ENCODE peak calls at places on chromosomes 2 and 18, in seven cellular contexts. T is heart right ventricle, B is heart left ventricle, V is HCT116, R is vagina, Z is A549, C is fibroblast of pulmonary artery. Y is an unnamed sample.

GRCh38 chr2:162074937-162075688 is 1.1 kb upstream of the DPP4 start:
- DNase-seq in T (no peak), B (no peak), V (no peak), R (no peak), Z (no peak), C (no peak), Y (no peak)

GRCh38 chr2:206392118-206392517 is 51.2 kb upstream of the ADAM23 start:
- DNase-seq in T (no peak), B (no peak), V (peak), R (no peak), Z (peak), C (peak), Y (peak)

GRCh38 chr2:185385157-185385556 is 353.4 kb upstream of the FSIP2 start:
- DNase-seq in T (no peak), B (no peak), V (no peak), R (no peak), Z (no peak), C (no peak), Y (no peak)

GRCh38 chr2:61015971-61016370 is 1.5 kb upstream of the PEX13 start:
- DNase-seq in T (no peak), B (no peak), V (no peak), R (no peak), Z (no peak), C (no peak), Y (no peak)

GRCh38 chr18:4858378-4859127 is 338.5 kb downstream of the AKAIN1 start:
- DNase-seq in T (no peak), B (no peak), V (no peak), R (no peak), Z (no peak), C (no peak), Y (no peak)

GRCh38 chr2:203819434-203820133 is 48.0 kb upstream of the CTLA4 start:
- DNase-seq in T (peak), B (no peak), V (no peak), R (no peak), Z (no peak), C (no peak), Y (no peak)

GRCh38 chr2:18611184-18611583 is 21.8 kb upstream of the NT5C1B start:
- DNase-seq in T (no peak), B (no peak), V (no peak), R (no peak), Z (no peak), C (no peak), Y (no peak)

GRCh38 chr2:174699993-174700766 is 64.1 kb downstream of the CHRNA1 start:
- DNase-seq in T (no peak), B (no peak), V (peak), R (no peak), Z (peak), C (peak), Y (peak)

GRCh38 chr2:113068706-113069485 is 1.1 kb downstream of the IL1F10 start:
- DNase-seq in T (no peak), B (no peak), V (no peak), R (peak), Z (no peak), C (no peak), Y (no peak)

GRCh38 chr2:168734199-168734746 is 68.2 kb upstream of the NOSTRIN start:
- DNase-seq in T (peak), B (no peak), V (no peak), R (no peak), Z (no peak), C (no peak), Y (no peak)

GRCh38 chr18:47163241-47163640 is 12.9 kb downstream of the IER3IP1 start:
- DNase-seq in T (no peak), B (no peak), V (no peak), R (no peak), Z (no peak), C (peak), Y (no peak)

GRCh38 chr2:113212245-113213060 is 38.7 kb downstream of the PSD4 start:
- DNase-seq in T (peak), B (peak), V (no peak), R (no peak), Z (peak), C (no peak), Y (no peak)

GRCh38 chr18:56248613-56249235 is 389.7 kb downstream of the TXNL1 start:
- DNase-seq in T (no peak), B (no peak), V (no peak), R (no peak), Z (no peak), C (no peak), Y (no peak)

GRCh38 chr2:13227543-13227942 is 510.8 kb downstream of the TRIB2 start:
- DNase-seq in T (no peak), B (no peak), V (no peak), R (no peak), Z (no peak), C (no peak), Y (no peak)

GRCh38 chr2:200814276-200814815 is 2.6 kb downstream of the BZW1 start:
- DNase-seq in T (no peak), B (no peak), V (no peak), R (no peak), Z (no peak), C (no peak), Y (no peak)

GRCh38 chr2:26463252-26464207 is 14.4 kb downstream of the OTOF start:
- DNase-seq in T (no peak), B (no peak), V (no peak), R (no peak), Z (no peak), C (no peak), Y (no peak)

GRCh38 chr2:16861154-16861929 is 195.7 kb upstream of the CYRIA start:
- DNase-seq in T (no peak), B (no peak), V (no peak), R (no peak), Z (peak), C (peak), Y (no peak)

GRCh38 chr18:36493349-36494281 is 196.1 kb downstream of the FHOD3 start:
- DNase-seq in T (peak), B (peak), V (no peak), R (no peak), Z (no peak), C (peak), Y (no peak)

GRCh38 chr2:69216535-69217332 is 170.3 kb downstream of the GFPT1 start:
- DNase-seq in T (peak), B (peak), V (no peak), R (no peak), Z (no peak), C (peak), Y (no peak)

GRCh38 chr2:109255594-109255993 is 126.6 kb downstream of the SH3RF3 start:
- DNase-seq in T (no peak), B (no peak), V (no peak), R (no peak), Z (no peak), C (no peak), Y (no peak)

GRCh38 chr2:207141381-207141780 is 24.4 kb downstream of the KLF7 start:
- DNase-seq in T (no peak), B (no peak), V (no peak), R (no peak), Z (no peak), C (no peak), Y (no peak)

GRCh38 chr2:126717928-126718327 is 62.0 kb downstream of the GYPC start:
- DNase-seq in T (no peak), B (no peak), V (no peak), R (no peak), Z (no peak), C (no peak), Y (no peak)

GRCh38 chr2:28982381-28982950 is 1.4 kb downstream of the TOGARAM2 start:
- DNase-seq in T (no peak), B (no peak), V (no peak), R (no peak), Z (no peak), C (no peak), Y (no peak)

GRCh38 chr2:17470855-17471641 is 47.2 kb downstream of the RAD51AP2 start:
- DNase-seq in T (no peak), B (no peak), V (peak), R (no peak), Z (peak), C (peak), Y (no peak)

GRCh38 chr18:46332286-46332801 is 228.2 kb downstream of the HAUS1 start:
- DNase-seq in T (no peak), B (no peak), V (no peak), R (no peak), Z (no peak), C (no peak), Y (no peak)

GRCh38 chr2:205786976-205787375 is 104.7 kb downstream of the NRP2 start:
- DNase-seq in T (no peak), B (no peak), V (no peak), R (no peak), Z (no peak), C (no peak), Y (no peak)

GRCh38 chr2:31947871-31948270 is 62.9 kb downstream of the MEMO1 start:
- DNase-seq in T (no peak), B (no peak), V (no peak), R (no peak), Z (no peak), C (no peak), Y (no peak)

DNA sequence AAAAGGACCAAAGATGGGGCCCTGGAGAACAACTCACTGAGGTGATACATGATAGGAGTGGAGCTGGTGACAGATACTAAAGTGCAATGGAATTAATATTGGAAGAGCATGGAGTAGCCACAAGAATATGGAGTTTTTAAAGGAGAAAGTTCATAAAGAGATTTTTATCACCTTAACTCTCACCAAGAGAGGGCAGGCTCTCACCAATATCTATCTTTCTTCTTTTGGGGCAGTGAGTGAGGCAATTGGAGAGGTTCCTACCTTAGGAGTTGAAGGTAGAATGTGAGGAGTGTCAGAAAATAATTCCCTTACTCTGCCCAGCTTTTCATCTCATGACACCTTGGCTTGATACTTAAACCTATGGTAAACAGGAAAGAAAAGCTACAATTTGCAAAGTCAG is 233.7 kb upstream of the CWC22 start:
- DNase-seq in T (no peak), B (no peak), V (peak), R (no peak), Z (peak), C (peak), Y (no peak)
- TF ChIP-seq CTCF in T (no peak), B (no peak), V (peak), R (no peak), Z (peak), C (peak), Y (peak)

GRCh38 chr2:190062053-190062452 is 476 bp downstream of the MSTN start:
- DNase-seq in T (no peak), B (no peak), V (no peak), R (no peak), Z (no peak), C (no peak), Y (no peak)
- H3K4me3 ChIP-seq in T (no peak), B (peak), V (no peak), R (no peak), Z (no peak), C (no peak), Y (no peak)

GRCh38 chr2:104919127-104919526 is 65.2 kb downstream of the POU3F3 start:
- DNase-seq in T (no peak), B (no peak), V (no peak), R (no peak), Z (peak), C (no peak), Y (no peak)

GRCh38 chr2:104929663-104930062 is 75.7 kb downstream of the POU3F3 start:
- DNase-seq in T (no peak), B (no peak), V (no peak), R (no peak), Z (no peak), C (no peak), Y (no peak)

GRCh38 chr2:104923665-104924064 is 69.8 kb downstream of the POU3F3 start:
- DNase-seq in T (no peak), B (no peak), V (no peak), R (no peak), Z (no peak), C (no peak), Y (no peak)
- TF ChIP-seq CTCF in T (no peak), B (no peak), V (no peak), R (no peak), Z (no peak), C (no peak), Y (no peak)

GRCh38 chr2:234954551-234954992 is 2.8 kb downstream of the SH3BP4 start:
- DNase-seq in T (no peak), B (no peak), V (no peak), R (no peak), Z (no peak), C (peak), Y (no peak)
- H3K4me3 ChIP-seq in T (no peak), B (peak), V (no peak), R (no peak), Z (no peak), C (peak), Y (peak)

DNA sequence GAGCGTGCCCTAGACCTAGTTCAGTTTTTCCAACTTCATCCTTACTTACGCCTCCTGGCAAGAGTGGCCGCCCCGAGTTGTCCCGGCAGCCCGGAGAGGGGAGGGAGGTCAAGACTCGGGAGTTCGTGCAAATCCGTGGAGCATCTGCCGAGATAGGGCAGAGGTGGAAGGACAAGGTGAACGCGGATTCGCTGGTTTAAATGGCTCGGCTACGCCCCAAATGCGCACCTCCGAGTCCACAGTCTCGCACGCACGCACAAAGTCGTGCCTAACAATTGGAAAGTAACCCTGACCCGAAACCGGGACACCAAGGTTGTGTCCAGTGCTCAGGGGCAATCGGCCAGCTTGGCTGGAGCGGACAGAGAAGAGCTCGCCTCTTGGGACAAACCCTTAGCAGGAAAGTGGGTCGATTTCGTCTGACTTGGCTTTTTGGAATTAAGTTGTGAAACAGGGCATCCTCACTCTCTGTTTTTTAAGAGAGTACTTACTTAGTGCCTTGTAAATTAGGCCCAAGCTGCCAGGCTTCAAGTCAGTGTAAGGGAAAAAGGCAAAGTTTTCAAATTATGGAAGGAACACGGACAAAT is 726 bp upstream of the SS18 start:
- DNase-seq in T (peak), B (peak), V (peak), R (no peak), Z (peak), C (no peak), Y (peak)
- TF ChIP-seq CTCF in T (no peak), B (no peak), V (no peak), R (no peak), Z (no peak), C (no peak), Y (no peak)

DNA sequence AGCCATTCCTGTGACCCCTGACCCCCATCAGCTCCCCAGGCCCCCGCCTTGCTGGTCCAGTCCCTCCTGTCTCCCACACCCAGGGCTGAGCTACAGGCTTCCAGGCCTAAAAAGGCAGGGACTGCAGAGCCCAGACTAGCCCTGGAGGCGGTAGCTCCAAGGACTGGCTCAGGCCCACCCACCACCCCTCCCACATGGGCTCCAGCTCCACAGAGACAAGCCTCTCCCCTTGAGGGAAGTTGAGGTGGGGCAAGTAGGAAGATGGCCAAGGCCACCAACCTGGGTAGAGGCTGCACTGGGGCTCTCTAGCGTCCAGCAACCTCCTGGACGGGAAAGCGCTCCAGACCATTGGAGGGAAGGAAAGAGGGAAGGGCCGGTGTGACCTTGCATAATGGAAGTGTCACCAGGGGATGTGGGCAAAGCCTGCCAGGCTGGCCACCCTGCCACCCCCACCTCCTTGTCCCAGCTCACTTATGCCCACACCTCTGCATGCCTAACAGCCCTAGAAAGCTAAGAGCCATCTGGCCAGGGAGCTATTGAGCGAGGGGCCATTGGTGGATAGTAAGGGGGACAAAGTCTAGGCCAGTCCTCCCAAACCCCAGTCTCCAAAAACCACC is 63.1 kb downstream of the TNS1 start:
- DNase-seq in T (no peak), B (peak), V (no peak), R (no peak), Z (no peak), C (no peak), Y (no peak)
- H3K4me3 ChIP-seq in T (peak), B (peak), V (no peak), R (peak), Z (no peak), C (no peak), Y (no peak)

GRCh38 chr2:56082665-56083064 is 101.1 kb upstream of the CCDC85A start:
- DNase-seq in T (no peak), B (no peak), V (no peak), R (no peak), Z (no peak), C (no peak), Y (no peak)

DNA sequence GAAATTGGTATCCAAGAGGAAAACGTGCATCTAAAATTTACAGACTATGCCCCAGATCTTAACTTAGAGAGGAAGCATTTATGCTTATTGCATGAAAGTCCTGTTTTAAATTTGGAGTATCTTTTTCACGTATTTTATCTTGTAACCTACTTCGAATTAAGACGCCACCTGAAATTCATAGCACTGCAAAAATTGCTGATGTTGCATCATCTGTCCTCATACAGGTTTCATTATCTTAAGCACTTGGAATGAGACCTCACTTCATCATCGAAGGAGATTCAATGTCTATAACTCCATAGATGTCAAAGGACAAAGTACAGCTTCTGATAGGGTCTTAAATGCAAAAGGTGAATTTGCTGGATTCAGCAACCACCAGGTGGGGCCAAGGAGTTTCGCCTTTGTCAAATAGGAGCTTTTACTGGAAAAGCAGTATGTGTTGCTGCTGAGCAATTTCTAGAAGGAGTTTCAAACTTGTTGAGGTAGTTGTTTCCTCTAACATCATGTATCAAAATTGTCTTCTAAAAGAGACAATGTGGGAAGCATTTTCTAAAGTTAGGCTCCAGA is 106.4 kb upstream of the CCDC85A start:
- DNase-seq in T (no peak), B (no peak), V (peak), R (no peak), Z (peak), C (peak), Y (no peak)
- TF ChIP-seq CTCF in T (peak), B (peak), V (peak), R (no peak), Z (peak), C (peak), Y (peak)

GRCh38 chr2:144516417-144516980 is 3.4 kb downstream of the ZEB2 start:
- DNase-seq in T (peak), B (peak), V (no peak), R (no peak), Z (peak), C (no peak), Y (no peak)

GRCh38 chr2:144519597-144519933 is 354 bp downstream of the ZEB2 start:
- DNase-seq in T (no peak), B (no peak), V (no peak), R (no peak), Z (no peak), C (no peak), Y (no peak)

GRCh38 chr2:144516981-144517824 is 2.7 kb downstream of the ZEB2 start:
- DNase-seq in T (peak), B (peak), V (no peak), R (no peak), Z (peak), C (peak), Y (peak)

GRCh38 chr2:144518744-144519596 is 949 bp downstream of the ZEB2 start:
- DNase-seq in T (no peak), B (no peak), V (no peak), R (no peak), Z (no peak), C (no peak), Y (no peak)

DNA sequence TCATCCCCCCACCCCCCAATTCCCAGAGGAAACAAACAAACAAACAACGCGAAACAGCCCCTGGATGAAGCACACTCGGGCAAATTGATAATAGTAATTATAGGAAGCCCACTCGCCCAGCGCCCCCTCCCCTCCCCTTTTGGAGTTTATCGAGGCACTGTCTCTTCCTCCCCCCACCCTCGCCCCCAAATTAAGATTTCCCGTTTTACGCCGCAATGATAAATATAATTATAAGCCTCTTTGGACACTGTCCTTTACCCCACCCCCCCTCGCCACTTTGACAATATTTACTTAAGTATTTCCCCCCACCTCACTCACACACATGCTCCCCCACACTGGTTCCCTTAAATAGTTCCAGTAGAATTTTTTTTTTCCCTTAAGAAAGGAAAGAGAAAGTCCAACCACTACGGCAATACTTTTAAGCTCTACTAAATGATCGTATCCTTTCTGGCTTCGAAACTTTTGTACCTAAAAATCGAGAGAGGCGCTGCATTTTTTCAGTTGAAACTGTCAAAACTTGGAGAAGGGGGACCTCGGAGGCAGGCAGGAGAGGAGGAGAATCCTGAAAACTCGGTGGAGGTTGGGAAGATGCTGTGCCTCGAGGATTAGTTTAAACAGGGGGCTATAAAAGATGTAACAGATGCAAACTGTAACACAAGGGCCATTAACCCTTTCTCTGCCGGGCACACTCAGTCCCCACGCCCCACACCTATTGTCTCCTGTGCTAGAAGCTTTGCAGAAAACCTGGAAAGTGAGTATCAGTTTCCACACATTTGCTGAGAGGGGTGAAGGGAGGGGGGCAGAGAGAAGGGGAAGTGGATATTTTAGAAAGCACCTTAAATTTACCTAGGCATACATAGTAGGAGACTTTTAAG is 1.9 kb downstream of the ZEB2 start:
- DNase-seq in T (no peak), B (no peak), V (no peak), R (no peak), Z (no peak), C (no peak), Y (no peak)
- H3K4me3 ChIP-seq in T (peak), B (peak), V (no peak), R (peak), Z (peak), C (peak), Y (peak)